ENCODE peak calls at places on chromosomes 2 and 18, in six cellular contexts. G is SK-N-DZ; N is C1 segment of cervical spinal cord; F is central memory CD4-positive, alpha-beta T cell; W is choroid plexus epithelial cell; A is NCI-H1105. P is an unnamed sample.

GRCh38 chr18:6236258-6236657 is 178.5 kb downstream of the L3MBTL4 start:
- DNase-seq in G (no peak), N (no peak), W (no peak), A (no peak), F (no peak), P (no peak)

GRCh38 chr18:48997681-48997984 is 46.9 kb upstream of the SMAD7 start:
- DNase-seq in A (no peak), N (no peak), F (no peak), W (no peak), G (no peak), P (no peak)

GRCh38 chr2:68971591-68972231 is 2.7 kb upstream of the GKN1 start:
- DNase-seq in W (peak), N (no peak), F (no peak), A (no peak), G (no peak), P (no peak)

GRCh38 chr18:41690332-41691110 is 264.5 kb upstream of the PIK3C3 start:
- DNase-seq in W (peak), N (no peak), A (peak), F (no peak), G (no peak), P (peak)

GRCh38 chr2:3864943-3865664 is 161.7 kb downstream of the DCDC2C start:
- DNase-seq in A (peak), N (no peak), F (no peak), W (no peak), G (no peak), P (peak)

GRCh38 chr2:32863803-32864202 is 83.0 kb upstream of the LTBP1 start:
- DNase-seq in A (no peak), F (no peak), N (no peak), G (no peak), W (peak), P (no peak)

GRCh38 chr2:241154915-241155314 is 4.6 kb downstream of the PPP1R7 start:
- DNase-seq in A (no peak), N (no peak), W (no peak), F (no peak), G (no peak), P (no peak)

GRCh38 chr2:101041413-101041812 is 39.3 kb downstream of the RPL31 start:
- DNase-seq in N (no peak), G (no peak), W (no peak), F (no peak), A (no peak), P (no peak)

GRCh38 chr2:161004379-161004778 is 155.8 kb upstream of the TANK start:
- DNase-seq in A (no peak), N (no peak), W (peak), F (no peak), G (no peak), P (no peak)

GRCh38 chr18:79599503-79599931 is 80.1 kb upstream of the CTDP1 start:
- DNase-seq in A (no peak), F (no peak), W (peak), N (no peak), G (no peak), P (no peak)